ENCODE peak calls at places on chromosomes 16 and 17, in five cellular contexts. F is H1, Y is K562, P is GM12878, E is HepG2. C is an unnamed sample.

GRCh38 chr16:82311528-82311927 is 141.5 kb upstream of the MPHOSPH6 start:
- DNase-seq in Y (no peak), E (no peak), P (no peak), F (no peak), C (no peak)

GRCh38 chr17:29155235-29155965 is 24.8 kb downstream of the MYO18A start:
- DNase-seq in E (peak), P (no peak), Y (peak), F (no peak), C (peak)

GRCh38 chr17:4142107-4142900 is 526 bp downstream of the ZZEF1 start:
- DNase-seq in F (no peak), P (no peak), Y (no peak), E (peak), C (no peak)

GRCh38 chr16:52407778-52408177 is 139.2 kb downstream of the TOX3 start:
- DNase-seq in Y (no peak), F (no peak), E (no peak), P (no peak), C (no peak)

GRCh38 chr17:75557075-75557851 is 30.3 kb upstream of the MYO15B start:
- DNase-seq in E (peak), P (no peak), Y (peak), F (no peak), C (peak)

GRCh38 chr17:66405836-66406679 is 103.6 kb downstream of the PRKCA start:
- DNase-seq in F (no peak), E (no peak), P (no peak), Y (no peak), C (peak)

GRCh38 chr16:2860826-2861567 is 3.0 kb upstream of the PRSS22 start:
- DNase-seq in P (no peak), E (no peak), F (no peak), Y (peak), C (no peak)

GRCh38 chr16:75273054-75273925 is 21.9 kb upstream of the BCAR1 start:
- DNase-seq in E (no peak), P (no peak), Y (no peak), F (no peak), C (no peak)

GRCh38 chr17:75571197-75571884 is 16.3 kb upstream of the MYO15B start:
- DNase-seq in Y (no peak), F (no peak), P (peak), E (no peak), C (no peak)

DNA sequence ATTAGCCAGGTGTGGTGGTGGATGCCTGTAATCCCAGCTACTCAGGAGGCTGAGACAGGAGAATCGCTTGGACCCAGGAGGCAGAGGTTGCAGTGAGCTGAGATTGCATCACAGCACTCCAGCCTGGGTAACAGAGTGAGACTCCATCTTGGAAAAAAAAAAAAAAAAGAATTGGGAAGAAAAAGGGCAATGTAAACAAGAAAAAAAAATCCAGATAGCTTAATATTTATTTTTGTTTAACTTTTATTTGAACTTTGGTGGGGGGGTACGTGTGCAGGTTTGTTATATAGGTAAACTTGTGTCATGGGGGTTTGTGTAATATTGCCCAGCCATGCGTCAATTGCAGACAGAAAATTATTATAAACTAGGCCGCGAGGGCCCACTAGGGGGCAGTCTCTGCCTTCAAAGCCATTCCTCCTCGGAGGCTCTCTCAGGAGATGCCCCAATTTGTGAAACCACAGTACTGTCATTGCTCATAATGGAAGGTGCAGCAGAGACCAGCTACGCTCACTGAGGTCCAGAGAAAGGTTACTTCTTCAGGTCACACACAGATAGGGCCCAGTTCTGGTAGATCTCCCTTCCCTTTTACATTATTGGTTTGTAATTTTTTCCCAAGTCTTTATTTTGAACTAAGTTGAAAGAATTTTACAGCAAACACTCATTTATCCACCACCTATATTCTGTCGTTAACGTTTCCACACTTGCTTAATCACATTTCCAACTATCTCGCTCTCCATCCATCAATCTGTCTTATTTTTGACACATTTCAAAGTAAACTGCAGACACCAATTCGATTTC is 206.2 kb downstream of the PRKCB start:
- DNase-seq in E (peak), F (peak), Y (peak), P (peak), C (peak)
- TF ChIP-seq TAF1 in E (no peak), F (no peak), Y (no peak), P (no peak), C (no peak)

DNA sequence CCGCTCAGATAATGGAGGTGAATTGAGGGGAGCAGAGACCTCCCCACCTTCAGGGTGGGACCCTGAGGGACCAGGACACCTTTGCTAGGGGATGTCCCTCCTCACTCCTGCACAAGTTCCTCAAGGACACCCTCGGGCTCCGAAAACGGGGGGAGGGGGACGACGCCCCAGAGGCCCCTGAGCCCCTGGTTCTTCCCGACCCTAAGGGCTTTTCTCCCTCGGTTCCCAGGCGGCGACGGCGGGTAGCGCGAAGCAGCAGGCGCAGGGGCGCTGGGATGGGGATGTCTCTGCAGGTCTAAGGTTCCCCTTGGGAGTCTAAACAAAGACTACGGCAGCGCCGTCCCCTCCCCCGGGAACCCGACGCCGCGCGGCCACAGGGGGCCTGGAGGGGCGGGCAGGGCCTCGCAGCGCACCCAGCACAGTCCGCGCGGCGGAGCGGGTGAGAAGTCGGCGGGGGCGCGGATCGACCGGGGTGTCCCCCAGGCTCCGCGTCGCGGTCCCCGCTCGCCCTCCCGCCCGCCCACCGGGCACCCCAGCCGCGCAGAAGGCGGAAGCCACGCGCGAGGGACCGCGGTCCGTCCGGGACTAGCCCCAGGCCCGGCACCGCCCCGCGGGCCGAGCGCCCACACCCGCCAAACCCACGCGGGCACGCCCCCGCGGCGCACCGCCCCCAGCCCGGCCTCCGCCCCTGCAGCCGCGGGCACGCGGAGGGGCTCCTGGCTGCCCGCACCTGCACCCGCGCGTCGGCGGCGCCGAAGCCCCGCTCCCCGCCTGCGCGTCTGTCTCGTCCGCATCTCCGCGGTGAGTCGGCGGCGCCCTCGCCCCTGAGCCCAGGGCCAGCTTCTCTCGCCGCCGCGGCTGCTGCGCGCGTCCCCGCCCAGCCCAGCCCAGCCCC is 36.7 kb upstream of the NDRG4 start:
- DNase-seq in F (peak), P (no peak), Y (peak), E (no peak), C (peak)
- TF ChIP-seq CHD2 in F (no peak), P (no peak), Y (no peak), E (no peak), C (no peak)

GRCh38 chr17:80362428-80363119 is 52.4 kb upstream of the ENDOV start:
- DNase-seq in E (no peak), P (no peak), F (no peak), Y (peak), C (no peak)

GRCh38 chr17:80363120-80363515 is 51.8 kb upstream of the ENDOV start:
- DNase-seq in Y (no peak), P (no peak), F (no peak), E (no peak), C (no peak)

GRCh38 chr17:80360396-80360795 is 54.6 kb upstream of the ENDOV start:
- DNase-seq in F (no peak), Y (no peak), P (no peak), E (no peak), C (no peak)

GRCh38 chr17:80363518-80364090 is 51.4 kb upstream of the ENDOV start:
- DNase-seq in Y (no peak), P (no peak), E (no peak), F (no peak), C (no peak)

GRCh38 chr17:80361495-80362220 is 53.3 kb upstream of the ENDOV start:
- DNase-seq in Y (peak), P (no peak), E (no peak), F (peak), C (peak)
- TF ChIP-seq TAF1 in Y (no peak), P (no peak), E (no peak), F (no peak), C (no peak)

GRCh38 chr17:51120739-51121619 is at the start of gene SPAG9:
- DNase-seq in E (peak), P (peak), Y (peak), F (peak), C (peak)

GRCh38 chr17:51119415-51120356 is 982 bp downstream of the SPAG9 start:
- DNase-seq in P (no peak), E (peak), F (peak), Y (no peak), C (peak)

GRCh38 chr17:51121620-51122472 is 1.2 kb upstream of the SPAG9 start:
- DNase-seq in Y (peak), F (peak), E (peak), P (peak), C (peak)

GRCh38 chr17:51118330-51119195 is 2.1 kb downstream of the SPAG9 start:
- DNase-seq in F (no peak), Y (no peak), P (no peak), E (peak), C (peak)

GRCh38 chr17:51120357-51120738 is 320 bp downstream of the SPAG9 start:
- DNase-seq in Y (peak), F (no peak), P (no peak), E (no peak), C (peak)
- TF ChIP-seq CHD2 in Y (no peak), F (no peak), P (no peak), E (no peak), C (no peak)

GRCh38 chr16:61862756-61863155 is 173.5 kb downstream of the CDH8 start:
- DNase-seq in Y (no peak), F (no peak), E (no peak), P (no peak), C (no peak)

GRCh38 chr16:61862221-61862620 is 174.0 kb downstream of the CDH8 start:
- DNase-seq in F (no peak), E (no peak), P (no peak), Y (no peak), C (no peak)

GRCh38 chr16:61858996-61859395 is 177.2 kb downstream of the CDH8 start:
- DNase-seq in F (no peak), Y (no peak), P (no peak), E (no peak), C (no peak)
- TF ChIP-seq TAF1 in F (no peak), Y (no peak), P (no peak), E (no peak), C (no peak)

GRCh38 chr16:83887564-83887963 is 11.4 kb upstream of the MLYCD start:
- DNase-seq in F (no peak), E (no peak), Y (no peak), P (no peak), C (no peak)

GRCh38 chr16:83890359-83890758 is 8.6 kb upstream of the MLYCD start:
- DNase-seq in F (no peak), E (no peak), P (no peak), Y (no peak), C (no peak)

GRCh38 chr16:83888672-83889044 is 10.3 kb upstream of the MLYCD start:
- DNase-seq in Y (no peak), E (no peak), P (no peak), F (no peak), C (no peak)

GRCh38 chr16:83886199-83886971 is 12.5 kb upstream of the MLYCD start:
- DNase-seq in E (no peak), Y (no peak), F (no peak), P (no peak), C (no peak)

GRCh38 chr16:83887088-83887487 is 11.8 kb upstream of the MLYCD start:
- DNase-seq in E (no peak), P (no peak), F (no peak), Y (no peak), C (no peak)
- TF ChIP-seq CHD2 in E (no peak), P (no peak), F (no peak), Y (no peak), C (no peak)

GRCh38 chr17:56887105-56887504 is 26.7 kb downstream of the TRIM25 start:
- DNase-seq in P (no peak), F (no peak), Y (no peak), E (no peak), C (no peak)
- TF ChIP-seq TAF1 in P (no peak), F (no peak), Y (no peak), E (no peak), C (no peak)

GRCh38 chr16:1437606-1438005 is 6.7 kb downstream of the PERCC1 start:
- DNase-seq in Y (no peak), P (no peak), F (no peak), E (no peak), C (peak)

GRCh38 chr16:1441391-1441829 is 2.9 kb downstream of the CCDC154 start:
- DNase-seq in Y (no peak), F (no peak), P (no peak), E (no peak), C (no peak)

GRCh38 chr16:1436731-1437355 is 6.0 kb downstream of the PERCC1 start:
- DNase-seq in E (no peak), F (no peak), Y (no peak), P (no peak), C (no peak)

GRCh38 chr16:1438229-1439057 is 5.9 kb downstream of the CCDC154 start:
- DNase-seq in Y (no peak), P (no peak), F (no peak), E (no peak), C (no peak)

GRCh38 chr16:1439058-1439698 is 5.2 kb downstream of the CCDC154 start:
- DNase-seq in Y (no peak), E (no peak), P (no peak), F (no peak), C (no peak)
- TF ChIP-seq CHD2 in Y (no peak), E (no peak), P (no peak), F (no peak), C (no peak)

DNA sequence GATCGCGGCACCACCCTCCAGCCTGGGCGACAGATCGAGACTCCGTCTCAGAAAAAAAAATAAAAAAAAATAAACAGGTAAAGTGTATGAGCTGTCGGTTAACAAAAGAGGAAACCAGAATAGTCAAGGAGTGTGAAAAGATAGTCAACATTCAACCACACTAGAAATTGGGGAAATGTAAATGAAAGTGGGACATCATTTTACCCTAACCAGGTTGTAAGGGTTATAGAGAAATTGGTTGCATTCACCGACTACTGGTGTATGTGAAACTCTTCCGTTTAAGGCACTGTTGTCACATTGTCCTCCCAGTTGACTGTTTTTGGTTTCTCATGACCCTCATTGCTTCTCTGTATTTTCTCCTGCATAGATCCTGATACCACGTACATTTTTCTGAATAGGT is 62.8 kb downstream of the RABEP1 start:
- DNase-seq in F (no peak), P (no peak), Y (no peak), E (no peak), C (no peak)
- TF ChIP-seq TAF1 in F (no peak), P (no peak), Y (no peak), E (no peak), C (no peak)